ENCODE peak calls at places on chromosomes 2 and 18, in ten cellular contexts. J is esophagus muscularis mucosa, B is spleen, Z is adrenal gland, P is uterus, W is right lobe of liver, Q is heart left ventricle, X is IMR-90, Y is body of pancreas, U is ovary. A is an unnamed sample. For H3K27me3, the result is how much of the 10 kb centered on the place peaks cover.

GRCh38 chr2:88010136-88010535 is 6.2 kb downstream of the RNU2-63P start:
- DNase-seq in J (no peak), B (no peak), Z (no peak), P (no peak), W (no peak), Q (no peak), X (no peak), Y (no peak), U (no peak), A (no peak)

GRCh38 chr2:42872736-42873135 is 80.4 kb upstream of the HAAO start:
- DNase-seq in J (no peak), B (no peak), Z (no peak), P (peak), W (no peak), Q (no peak), X (no peak), Y (no peak), U (no peak), A (no peak)

GRCh38 chr2:135212757-135213156 is 160.7 kb downstream of the RAB3GAP1 start:
- DNase-seq in J (no peak), B (no peak), Z (no peak), P (no peak), W (no peak), Q (no peak), X (peak), Y (no peak), U (no peak), A (no peak)

GRCh38 chr2:44770221-44771187 is 171.0 kb upstream of the SIX3 start:
- DNase-seq in J (no peak), B (no peak), Z (no peak), P (no peak), W (no peak), Q (no peak), X (no peak), Y (no peak), U (no peak), A (no peak)

GRCh38 chr2:191566347-191566746 is 111.6 kb upstream of the NABP1 start:
- DNase-seq in J (peak), B (no peak), Z (peak), P (peak), W (peak), Q (no peak), X (peak), Y (peak), U (no peak), A (peak)

GRCh38 chr2:216596234-216596985 is 36.8 kb upstream of the IGFBP2 start:
- DNase-seq in J (no peak), B (no peak), Z (peak), P (peak), W (no peak), Q (no peak), X (peak), Y (peak), U (peak), A (no peak)

GRCh38 chr2:175576270-175576669 is 394.8 kb upstream of the ATP5MC3 start:
- DNase-seq in J (no peak), B (no peak), Z (no peak), P (no peak), W (no peak), Q (no peak), X (no peak), Y (no peak), U (no peak), A (no peak)

GRCh38 chr2:1701020-1701419 is 43.3 kb downstream of the PXDN start:
- DNase-seq in J (no peak), B (no peak), Z (no peak), P (no peak), W (peak), Q (no peak), X (no peak), Y (no peak), U (no peak), A (no peak)

GRCh38 chr2:136823291-136823690 is 57.9 kb downstream of the THSD7B start:
- DNase-seq in J (no peak), B (no peak), Z (no peak), P (no peak), W (no peak), Q (no peak), X (no peak), Y (no peak), U (no peak), A (no peak)

GRCh38 chr2:45777996-45778719 is 126.7 kb downstream of the PRKCE start:
- DNase-seq in J (no peak), B (no peak), Z (no peak), P (no peak), W (no peak), Q (no peak), X (no peak), Y (no peak), U (no peak), A (no peak)

GRCh38 chr2:231123362-231123898 is 1.4 kb downstream of the HTR2B start:
- DNase-seq in J (no peak), B (no peak), Z (no peak), P (no peak), W (no peak), Q (no peak), X (peak), Y (no peak), U (no peak), A (no peak)

GRCh38 chr2:56333812-56334485 is 150.2 kb downstream of the CCDC85A start:
- DNase-seq in J (no peak), B (no peak), Z (no peak), P (no peak), W (no peak), Q (no peak), X (no peak), Y (no peak), U (no peak), A (no peak)

GRCh38 chr2:176589956-176590509 is 320.8 kb downstream of the MTX2 start:
- DNase-seq in J (no peak), B (no peak), Z (no peak), P (no peak), W (no peak), Q (no peak), X (peak), Y (no peak), U (no peak), A (no peak)

GRCh38 chr2:148586528-148587128 is 57.9 kb upstream of the EPC2 start:
- DNase-seq in J (no peak), B (no peak), Z (no peak), P (no peak), W (no peak), Q (no peak), X (no peak), Y (no peak), U (no peak), A (no peak)

GRCh38 chr2:5121677-5122076 is 570.5 kb upstream of the SOX11 start:
- DNase-seq in J (no peak), B (no peak), Z (no peak), P (no peak), W (no peak), Q (no peak), X (no peak), Y (no peak), U (no peak), A (no peak)

GRCh38 chr2:46045888-46046287 is 251.3 kb upstream of the EPAS1 start:
- DNase-seq in J (no peak), B (no peak), Z (no peak), P (no peak), W (no peak), Q (no peak), X (no peak), Y (no peak), U (no peak), A (no peak)

GRCh38 chr2:54809814-54810213 is 86.4 kb downstream of the EML6 start:
- DNase-seq in J (no peak), B (no peak), Z (no peak), P (no peak), W (no peak), Q (no peak), X (peak), Y (no peak), U (no peak), A (no peak)

GRCh38 chr2:235027558-235028214 is 75.9 kb downstream of the SH3BP4 start:
- DNase-seq in J (no peak), B (no peak), Z (peak), P (no peak), W (no peak), Q (no peak), X (peak), Y (no peak), U (no peak), A (peak)

GRCh38 chr2:161077367-161078210 is 82.6 kb upstream of the TANK start:
- DNase-seq in J (no peak), B (no peak), Z (peak), P (no peak), W (no peak), Q (no peak), X (peak), Y (peak), U (no peak), A (peak)

DNA sequence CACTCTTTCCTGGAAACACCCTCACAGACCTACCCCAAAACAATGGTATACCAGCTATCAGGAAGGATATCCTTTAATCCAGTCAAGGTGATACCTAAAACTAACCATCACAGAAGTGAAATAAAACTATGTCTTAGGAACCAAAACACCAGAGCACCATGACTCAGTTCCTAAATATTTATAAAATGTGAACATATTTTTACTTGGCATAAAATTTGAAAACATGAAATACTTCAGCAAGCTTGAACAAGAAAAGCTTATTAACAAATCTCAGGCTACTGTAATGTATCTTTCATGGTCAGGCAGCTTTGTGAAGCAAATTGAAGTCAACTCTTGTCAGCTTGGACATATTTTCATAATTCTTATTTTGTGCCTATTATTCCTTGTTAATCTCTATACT is 440.8 kb upstream of the CDH20 start:
- DNase-seq in J (no peak), B (no peak), Z (no peak), P (no peak), W (no peak), Q (no peak), X (no peak), Y (no peak), U (no peak), A (no peak)
- H3K27me3 ChIP-seq in J (under half), B (under half), Z (under half), P (under half), W (under half), Q (under half), X (under half), Y (under half), U (under half), A (under half)

DNA sequence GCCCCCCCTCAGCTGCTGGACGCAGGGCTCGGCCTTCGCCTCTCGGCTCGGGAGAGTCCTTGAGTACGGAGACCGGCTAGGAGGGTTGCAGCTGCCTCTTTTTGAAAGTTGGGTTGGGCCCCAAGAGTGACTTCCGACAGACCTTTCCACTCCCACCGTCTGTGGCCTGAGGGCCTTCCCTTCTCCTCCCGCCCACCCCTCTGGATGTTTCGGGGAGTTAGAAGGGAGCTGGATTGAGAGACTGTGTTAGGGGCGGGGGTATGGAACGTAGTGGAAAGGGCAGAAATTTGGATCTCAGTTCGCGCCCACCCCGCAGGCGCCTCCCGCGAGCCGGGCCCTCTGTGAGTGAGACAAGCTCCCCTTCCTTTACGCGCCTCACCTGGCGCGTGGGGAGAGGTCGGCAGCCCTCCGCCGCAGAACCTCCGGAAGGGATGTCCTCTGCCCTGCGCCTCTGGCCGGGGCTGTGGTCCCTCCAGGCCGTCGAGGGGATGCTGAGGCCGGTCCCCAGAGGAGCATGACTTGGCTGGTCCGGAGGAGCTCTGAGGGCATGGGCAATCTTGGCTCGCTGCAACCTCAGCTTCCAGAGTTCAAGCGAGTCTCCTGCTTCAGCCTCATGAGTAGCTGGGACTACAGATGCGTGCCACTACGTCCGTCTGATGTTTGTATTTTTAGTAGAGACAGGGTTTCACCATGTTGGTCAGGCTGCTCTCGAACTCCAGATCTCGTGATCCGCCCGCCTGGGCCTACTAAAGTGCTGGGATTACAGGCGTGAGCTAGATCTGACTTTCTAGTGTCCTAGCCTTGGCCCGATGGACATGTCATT is 15.9 kb downstream of the C2orf74 start:
- DNase-seq in J (no peak), B (peak), Z (peak), P (peak), W (no peak), Q (peak), X (peak), Y (peak), U (no peak), A (peak)
- TF ChIP-seq POLR2A in J (no peak), B (no peak), Z (peak), P (no peak), W (no peak), Q (no peak), X (no peak), Y (no peak), U (no peak), A (no peak)

DNA sequence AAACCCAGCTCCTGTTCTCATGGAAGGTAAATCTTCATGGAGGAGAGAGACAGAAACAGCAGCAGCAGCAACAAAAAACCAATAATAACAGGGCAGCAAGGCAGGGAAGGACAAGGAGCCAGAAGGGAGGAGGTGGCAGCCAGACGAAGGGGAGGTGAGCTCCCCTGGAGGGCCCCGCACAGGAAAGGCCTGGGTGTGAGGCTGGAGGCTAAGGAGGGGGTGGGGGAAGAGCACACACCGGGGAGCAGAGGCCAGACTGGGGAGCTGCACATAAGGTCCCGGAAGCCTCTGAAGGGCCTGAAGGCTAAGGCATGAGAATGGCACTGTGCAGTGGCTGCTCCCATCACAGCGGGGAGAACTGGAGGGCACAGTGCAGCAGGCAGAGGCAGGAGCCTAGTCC is 94.8 kb upstream of the SMAD7 start:
- DNase-seq in J (peak), B (no peak), Z (no peak), P (no peak), W (no peak), Q (no peak), X (no peak), Y (no peak), U (no peak), A (no peak)
- H3K27me3 ChIP-seq in J (under half), B (under half), Z (under half), P (under half), W (under half), Q (under half), X (under half), Y (under half), U (under half), A (under half)

GRCh38 chr2:10814571-10815331 is 2.2 kb upstream of the PDIA6 start:
- DNase-seq in J (no peak), B (peak), Z (no peak), P (no peak), W (no peak), Q (no peak), X (no peak), Y (no peak), U (no peak), A (no peak)
- TF ChIP-seq POLR2A in J (no peak), B (no peak), Z (no peak), P (no peak), W (no peak), Q (no peak), X (no peak), Y (no peak), U (no peak), A (no peak)

DNA sequence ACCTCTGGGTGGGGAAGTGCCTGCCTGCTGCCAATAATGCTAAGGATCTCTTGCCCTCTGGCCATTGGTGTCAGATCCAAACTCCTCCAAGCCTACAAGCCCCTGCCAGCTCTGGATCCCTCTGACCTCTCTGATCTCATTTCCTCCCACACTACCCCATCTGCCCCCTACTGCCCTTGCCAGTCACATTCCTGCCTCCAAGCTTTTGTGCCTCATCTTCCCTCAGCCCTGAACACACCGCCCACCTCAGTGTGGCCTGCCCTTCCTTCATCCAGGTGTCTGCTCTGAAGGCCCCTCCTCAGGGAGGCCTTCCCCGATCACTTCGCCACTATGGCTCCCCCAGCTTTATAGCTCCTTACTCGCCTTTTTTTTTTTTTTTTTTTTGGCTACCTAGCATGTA is 161.0 kb upstream of the GLI2 start:
- DNase-seq in J (no peak), B (no peak), Z (no peak), P (no peak), W (no peak), Q (peak), X (no peak), Y (no peak), U (no peak), A (no peak)
- H3K27me3 ChIP-seq in J (under half), B (under half), Z (under half), P (under half), W (under half), Q (under half), X (half or more), Y (under half), U (under half), A (under half)

GRCh38 chr2:241808701-241809382 is at the start of gene NEU4:
- DNase-seq in J (no peak), B (peak), Z (no peak), P (no peak), W (peak), Q (peak), X (no peak), Y (no peak), U (no peak), A (no peak)
- TF ChIP-seq POLR2A in J (no peak), B (no peak), Z (no peak), P (no peak), W (peak), Q (no peak), X (no peak), Y (no peak), U (no peak), A (no peak)

GRCh38 chr2:11687736-11688135 is 17.7 kb upstream of the NTSR2 start:
- DNase-seq in J (no peak), B (peak), Z (no peak), P (no peak), W (no peak), Q (no peak), X (no peak), Y (no peak), U (no peak), A (no peak)

GRCh38 chr2:11684894-11685460 is 15.0 kb upstream of the NTSR2 start:
- DNase-seq in J (no peak), B (peak), Z (no peak), P (no peak), W (no peak), Q (no peak), X (no peak), Y (no peak), U (no peak), A (peak)

GRCh38 chr2:11691071-11691660 is 21.2 kb upstream of the NTSR2 start:
- DNase-seq in J (no peak), B (peak), Z (no peak), P (no peak), W (no peak), Q (no peak), X (no peak), Y (no peak), U (no peak), A (no peak)

GRCh38 chr2:11685906-11686470 is 16.0 kb upstream of the NTSR2 start:
- DNase-seq in J (no peak), B (peak), Z (no peak), P (no peak), W (no peak), Q (no peak), X (no peak), Y (no peak), U (no peak), A (no peak)

DNA sequence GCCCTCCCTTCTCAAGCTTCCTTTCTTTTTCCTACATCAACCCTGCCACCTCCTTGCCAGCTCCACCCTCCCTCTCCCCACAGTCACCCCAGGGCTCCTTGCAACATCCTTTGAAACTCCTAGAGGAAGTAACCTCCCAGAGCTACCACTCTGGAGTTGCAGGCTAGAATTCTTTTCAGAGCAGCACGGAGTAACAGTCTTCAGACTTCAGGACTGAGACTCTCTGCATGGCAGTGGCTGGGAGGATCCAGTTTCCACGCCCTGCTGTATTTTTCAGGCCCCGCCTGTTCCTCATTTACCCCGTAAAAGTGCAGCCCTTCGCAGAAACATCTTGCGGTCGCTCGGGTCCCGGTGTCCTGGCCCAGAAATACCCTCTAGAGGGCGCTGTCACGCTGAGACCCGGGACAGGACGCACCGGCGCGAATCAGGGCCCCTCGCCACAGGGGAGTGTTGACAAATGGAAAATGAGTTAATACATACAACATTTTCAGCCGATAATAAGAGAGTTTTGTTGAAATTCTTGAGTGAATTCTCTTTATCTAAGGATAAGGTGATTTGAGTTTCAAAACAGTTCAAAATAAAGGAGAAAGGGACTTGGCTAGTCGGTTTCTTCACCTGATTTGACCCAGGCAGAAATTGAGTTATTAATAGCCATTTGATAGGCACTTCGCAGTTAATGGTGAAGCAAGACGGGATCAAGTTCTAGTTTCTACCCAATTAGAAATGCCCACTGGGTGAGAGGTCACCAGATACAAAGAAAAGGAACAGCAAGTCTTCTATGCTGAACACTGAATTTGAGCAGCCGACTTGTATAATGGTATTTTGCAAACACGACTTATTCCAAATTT is 18.5 kb upstream of the NTSR2 start:
- DNase-seq in J (no peak), B (peak), Z (peak), P (peak), W (peak), Q (peak), X (peak), Y (peak), U (peak), A (peak)
- H3K27me3 ChIP-seq in J (under half), B (under half), Z (under half), P (under half), W (under half), Q (under half), X (under half), Y (under half), U (under half), A (under half)